ENCODE peak calls at places on chromosomes 5 and 9, in six cellular contexts. One of them, this sample, is unnamed.

GRCh38 chr5:169934990-169935389 is 45.3 kb downstream of the INSYN2B start:
- DNase-seq in NCI-H1092 treated with DMSO at 0.1 percent for 48 hours: peak; percentile 8
- DNase-seq in CD4-positive, CD25-positive, alpha-beta regulatory T cell: no peak
- DNase-seq in right cardiac atrium: no peak
- DNase-seq in DMS79 treated with DMSO at 0.1 percent for 48 hours: no peak
- DNase-seq in T-cell: no peak
- DNase-seq in this sample: peak; percentile 37

GRCh38 chr9:134986957-134987356 is 69.2 kb upstream of the FCN1 start:
- DNase-seq in DMS79 treated with DMSO at 0.1 percent for 48 hours: no peak
- DNase-seq in right cardiac atrium: no peak
- DNase-seq in NCI-H1092 treated with DMSO at 0.1 percent for 48 hours: no peak
- DNase-seq in T-cell: no peak
- DNase-seq in CD4-positive, CD25-positive, alpha-beta regulatory T cell: no peak
- DNase-seq in this sample: no peak

GRCh38 chr5:150510460-150511263 is 2.7 kb downstream of the NDST1 start:
- DNase-seq in right cardiac atrium: no peak
- DNase-seq in T-cell: no peak
- DNase-seq in NCI-H1092 treated with DMSO at 0.1 percent for 48 hours: no peak
- DNase-seq in CD4-positive, CD25-positive, alpha-beta regulatory T cell: no peak
- DNase-seq in DMS79 treated with DMSO at 0.1 percent for 48 hours: no peak
- DNase-seq in this sample: no peak

GRCh38 chr5:135706474-135706873 is 127.7 kb upstream of the CXCL14 start:
- DNase-seq in NCI-H1092 treated with DMSO at 0.1 percent for 48 hours: no peak
- DNase-seq in T-cell: no peak
- DNase-seq in DMS79 treated with DMSO at 0.1 percent for 48 hours: no peak
- DNase-seq in CD4-positive, CD25-positive, alpha-beta regulatory T cell: no peak
- DNase-seq in right cardiac atrium: no peak
- DNase-seq in this sample: no peak

GRCh38 chr5:91257301-91257700 is 125.8 kb downstream of the ARRDC3 start:
- DNase-seq in NCI-H1092 treated with DMSO at 0.1 percent for 48 hours: no peak
- DNase-seq in CD4-positive, CD25-positive, alpha-beta regulatory T cell: no peak
- DNase-seq in T-cell: no peak
- DNase-seq in DMS79 treated with DMSO at 0.1 percent for 48 hours: no peak
- DNase-seq in right cardiac atrium: no peak
- DNase-seq in this sample: no peak

GRCh38 chr9:88804289-88804596 is 187.0 kb upstream of the S1PR3 start:
- DNase-seq in NCI-H1092 treated with DMSO at 0.1 percent for 48 hours: no peak
- DNase-seq in right cardiac atrium: no peak
- DNase-seq in T-cell: no peak
- DNase-seq in CD4-positive, CD25-positive, alpha-beta regulatory T cell: no peak
- DNase-seq in DMS79 treated with DMSO at 0.1 percent for 48 hours: no peak
- DNase-seq in this sample: no peak

GRCh38 chr5:119269061-119269579 is 86.7 kb upstream of the TNFAIP8 start:
- DNase-seq in CD4-positive, CD25-positive, alpha-beta regulatory T cell: no peak
- DNase-seq in NCI-H1092 treated with DMSO at 0.1 percent for 48 hours: peak; percentile 19
- DNase-seq in right cardiac atrium: no peak
- DNase-seq in DMS79 treated with DMSO at 0.1 percent for 48 hours: peak; percentile 24
- DNase-seq in T-cell: peak; percentile 18
- DNase-seq in this sample: peak; percentile 19

GRCh38 chr5:19175776-19176570 is 812.0 kb downstream of the CDH18 start:
- DNase-seq in CD4-positive, CD25-positive, alpha-beta regulatory T cell: no peak
- DNase-seq in T-cell: no peak
- DNase-seq in right cardiac atrium: no peak
- DNase-seq in DMS79 treated with DMSO at 0.1 percent for 48 hours: no peak
- DNase-seq in NCI-H1092 treated with DMSO at 0.1 percent for 48 hours: peak; percentile 47
- DNase-seq in this sample: no peak

GRCh38 chr5:83548556-83548955 is 77.0 kb downstream of the VCAN start:
- DNase-seq in NCI-H1092 treated with DMSO at 0.1 percent for 48 hours: no peak
- DNase-seq in CD4-positive, CD25-positive, alpha-beta regulatory T cell: no peak
- DNase-seq in T-cell: no peak
- DNase-seq in right cardiac atrium: no peak
- DNase-seq in DMS79 treated with DMSO at 0.1 percent for 48 hours: no peak
- DNase-seq in this sample: no peak

GRCh38 chr9:130498918-130499698 is 54.3 kb downstream of the ASS1 start:
- DNase-seq in CD4-positive, CD25-positive, alpha-beta regulatory T cell: no peak
- DNase-seq in NCI-H1092 treated with DMSO at 0.1 percent for 48 hours: no peak
- DNase-seq in right cardiac atrium: no peak
- DNase-seq in DMS79 treated with DMSO at 0.1 percent for 48 hours: no peak
- DNase-seq in T-cell: no peak
- DNase-seq in this sample: no peak

GRCh38 chr5:78717674-78718073 is 69.1 kb upstream of the LHFPL2 start:
- DNase-seq in CD4-positive, CD25-positive, alpha-beta regulatory T cell: no peak
- DNase-seq in NCI-H1092 treated with DMSO at 0.1 percent for 48 hours: no peak
- DNase-seq in T-cell: no peak
- DNase-seq in DMS79 treated with DMSO at 0.1 percent for 48 hours: no peak
- DNase-seq in right cardiac atrium: no peak
- DNase-seq in this sample: no peak

GRCh38 chr5:53350991-53351770 is 129.2 kb upstream of the FST start:
- DNase-seq in CD4-positive, CD25-positive, alpha-beta regulatory T cell: no peak
- DNase-seq in right cardiac atrium: no peak
- DNase-seq in DMS79 treated with DMSO at 0.1 percent for 48 hours: no peak
- DNase-seq in NCI-H1092 treated with DMSO at 0.1 percent for 48 hours: no peak
- DNase-seq in T-cell: no peak
- DNase-seq in this sample: no peak

GRCh38 chr9:137467896-137468295 is 8.8 kb upstream of the NSMF start:
- DNase-seq in CD4-positive, CD25-positive, alpha-beta regulatory T cell: no peak
- DNase-seq in right cardiac atrium: no peak
- DNase-seq in NCI-H1092 treated with DMSO at 0.1 percent for 48 hours: no peak
- DNase-seq in DMS79 treated with DMSO at 0.1 percent for 48 hours: no peak
- DNase-seq in T-cell: no peak
- DNase-seq in this sample: no peak

GRCh38 chr9:132210472-132211145 is 48.8 kb downstream of the NTNG2 start:
- DNase-seq in NCI-H1092 treated with DMSO at 0.1 percent for 48 hours: no peak
- DNase-seq in DMS79 treated with DMSO at 0.1 percent for 48 hours: no peak
- DNase-seq in CD4-positive, CD25-positive, alpha-beta regulatory T cell: no peak
- DNase-seq in right cardiac atrium: no peak
- DNase-seq in T-cell: no peak
- DNase-seq in this sample: peak; percentile 73